ENCODE peak calls at places on chromosomes 5 and 9, in five cellular contexts. S is H1, B is H9, O is neuronal stem cell, Y is mesenchymal stem cell. C is an unnamed sample. For H3K79me1, the result is how much of the 10 kb centered on the place peaks cover.

GRCh38 chr9:68955281-68955680 is 58.6 kb downstream of the PRKACG start:
- DNase-seq in S (no peak), B (no peak), Y (peak), O (no peak), C (no peak)

GRCh38 chr5:73135429-73136276 is 15.3 kb downstream of the TMEM171 start:
- DNase-seq in S (no peak), B (peak), Y (peak), O (no peak), C (peak)

GRCh38 chr5:57383093-57383861 is 99.3 kb downstream of the ACTBL2 start:
- DNase-seq in Y (peak), O (no peak), B (no peak), S (no peak), C (peak)

GRCh38 chr9:92773810-92774209 is 9.2 kb upstream of the BICD2 start:
- DNase-seq in Y (no peak), O (no peak), B (no peak), S (no peak), C (no peak)

GRCh38 chr5:20536339-20536738 is 548.3 kb upstream of the CDH18 start:
- DNase-seq in S (no peak), B (no peak), Y (no peak), O (no peak), C (no peak)

GRCh38 chr5:59757442-59757841 is 136.1 kb downstream of the PDE4D start:
- DNase-seq in S (no peak), O (no peak), Y (peak), B (no peak), C (peak)

GRCh38 chr5:136730426-136730825 is 365.1 kb upstream of the TRPC7 start:
- DNase-seq in S (no peak), O (no peak), Y (no peak), B (no peak), C (peak)

GRCh38 chr5:122408592-122409219 is 96.7 kb downstream of the SNCAIP start:
- DNase-seq in B (no peak), S (no peak), Y (no peak), O (no peak), C (no peak)

GRCh38 chr9:2966846-2967372 is 123.0 kb upstream of the PUM3 start:
- DNase-seq in Y (no peak), S (no peak), B (no peak), O (no peak), C (no peak)

GRCh38 chr9:69817202-69817601 is 3.4 kb upstream of the CFAP95 start:
- DNase-seq in S (no peak), Y (no peak), O (no peak), B (no peak), C (no peak)

GRCh38 chr5:160287378-160288051 is 24.8 kb downstream of the CCNJL start:
- DNase-seq in O (peak), S (peak), B (peak), Y (peak), C (no peak)

GRCh38 chr5:68088302-68088701 is 127.3 kb upstream of the PIK3R1 start:
- DNase-seq in O (no peak), B (no peak), S (no peak), Y (peak), C (no peak)

GRCh38 chr5:172802585-172803176 is 31.4 kb upstream of the ERGIC1 start:
- DNase-seq in S (no peak), B (no peak), O (no peak), Y (peak), C (no peak)

GRCh38 chr5:143850050-143850713 is 38.2 kb downstream of the HMHB1 start:
- DNase-seq in Y (no peak), O (no peak), B (no peak), S (no peak), C (no peak)

GRCh38 chr9:76086521-76086920 is 196.0 kb downstream of the PCSK5 start:
- DNase-seq in Y (no peak), S (no peak), O (no peak), B (no peak), C (no peak)

GRCh38 chr5:173010021-173010420 is 26.4 kb downstream of the ATP6V0E1 start:
- DNase-seq in O (no peak), S (no peak), B (no peak), Y (peak), C (no peak)

GRCh38 chr9:1718836-1719235 is 296.3 kb upstream of the SMARCA2 start:
- DNase-seq in O (no peak), S (no peak), Y (no peak), B (no peak), C (peak)

GRCh38 chr9:36092509-36093215 is 43.9 kb upstream of the GLIPR2 start:
- DNase-seq in B (no peak), O (no peak), Y (peak), S (no peak), C (no peak)

GRCh38 chr9:129487658-129488483 is 133.0 kb downstream of the C9orf50 start:
- DNase-seq in O (no peak), Y (peak), S (no peak), B (no peak), C (no peak)

GRCh38 chr5:167608708-167609272 is 682.7 kb upstream of the WWC1 start:
- DNase-seq in S (no peak), B (no peak), O (no peak), Y (no peak), C (no peak)

DNA sequence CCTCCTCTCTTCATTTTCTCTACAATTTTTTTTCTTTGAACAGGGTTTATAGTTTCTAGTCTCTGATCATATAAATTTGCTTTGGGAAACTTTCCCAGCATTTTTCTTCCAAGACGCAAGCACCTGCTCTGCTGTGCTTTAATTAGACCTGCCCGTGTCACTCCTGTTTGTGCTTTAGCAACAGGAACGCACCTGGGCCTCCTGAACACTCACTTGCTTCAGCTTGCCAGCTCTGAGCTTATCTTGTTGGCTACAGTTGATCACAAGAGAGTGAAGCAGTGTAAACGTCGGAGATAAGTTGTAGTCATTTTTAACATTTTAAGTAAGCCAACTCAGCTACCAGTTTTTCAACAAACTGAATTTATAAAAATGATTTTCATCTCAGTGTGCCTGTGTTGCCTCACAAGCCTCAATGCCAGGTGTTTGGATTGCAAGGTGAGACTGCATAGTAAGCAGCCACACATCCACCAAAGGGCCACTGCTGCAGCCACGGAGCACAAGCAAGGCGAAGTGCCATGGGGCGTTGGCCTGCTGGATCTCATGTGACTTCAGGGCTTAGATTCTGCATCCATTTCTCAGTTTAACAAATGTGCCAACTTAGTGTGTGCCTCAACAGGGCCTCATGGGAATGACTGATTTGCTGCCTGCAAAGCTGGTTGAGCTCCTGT is 166.9 kb downstream of the TRIO start:
- DNase-seq in B (no peak), Y (no peak), O (no peak), S (no peak), C (no peak)
- H3K79me1 ChIP-seq in B (under half), Y (under half), O (under half), S (under half), C (under half)

DNA sequence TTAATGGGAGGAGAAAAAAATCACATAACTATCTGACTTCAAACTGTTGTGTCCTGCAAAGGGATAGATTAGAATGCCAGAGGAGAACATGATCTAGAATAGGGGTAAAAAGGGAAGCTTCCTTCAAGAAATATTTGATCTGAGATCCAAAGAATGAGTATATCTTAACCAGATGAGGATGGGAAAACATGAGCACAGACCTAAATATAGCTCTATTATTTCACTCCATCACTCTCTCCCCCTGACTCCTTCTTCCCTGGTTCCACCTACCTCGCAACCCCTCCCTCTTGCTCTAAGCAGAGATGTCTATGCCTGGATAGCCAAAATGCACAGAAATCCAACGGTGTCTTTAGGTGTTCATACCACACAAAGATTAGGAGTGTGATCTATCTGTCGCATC is 36.4 kb downstream of the NR4A3 start:
- DNase-seq in S (no peak), B (no peak), Y (no peak), O (no peak), C (no peak)
- H2BK12ac ChIP-seq in S (no peak), B (no peak), Y (no peak), O (no peak), C (no peak)

GRCh38 chr9:104766025-104766424 is 2.1 kb downstream of the NIPSNAP3B start:
- DNase-seq in S (no peak), B (no peak), Y (no peak), O (no peak), C (no peak)

GRCh38 chr9:104773118-104773517 is 9.2 kb downstream of the NIPSNAP3B start:
- DNase-seq in B (no peak), S (no peak), O (no peak), Y (no peak), C (no peak)

GRCh38 chr9:104767507-104767906 is 3.6 kb downstream of the NIPSNAP3B start:
- DNase-seq in S (no peak), O (no peak), Y (no peak), B (no peak), C (no peak)

GRCh38 chr9:104772707-104773106 is 8.8 kb downstream of the NIPSNAP3B start:
- DNase-seq in O (no peak), S (no peak), B (no peak), Y (no peak), C (no peak)

DNA sequence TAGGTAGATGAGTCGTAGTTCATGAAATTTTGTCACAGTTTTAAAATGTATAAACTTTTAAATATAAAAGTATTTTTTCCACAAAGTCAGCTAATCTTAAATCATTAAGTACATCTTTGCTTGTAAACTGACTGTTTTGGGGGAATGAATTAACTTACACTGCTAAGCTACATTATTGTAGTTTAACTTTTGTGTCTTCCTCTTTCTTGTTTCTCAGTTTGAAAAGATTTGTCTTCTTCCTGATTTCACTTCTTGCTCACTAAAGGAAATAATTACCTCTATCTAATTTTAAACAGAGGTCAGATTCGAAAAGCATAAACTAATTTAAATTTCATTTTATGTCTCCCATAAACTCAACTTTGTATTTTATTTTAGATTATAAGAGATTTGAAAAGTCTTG is 5.7 kb downstream of the NIPSNAP3B start:
- DNase-seq in Y (no peak), S (no peak), O (no peak), B (no peak), C (no peak)
- H3K27ac ChIP-seq in Y (no peak), S (no peak), O (no peak), B (no peak), C (no peak)

GRCh38 chr9:37946041-37946440 is 42.1 kb upstream of the SLC25A51 start:
- DNase-seq in B (no peak), Y (no peak), O (no peak), S (no peak), C (no peak)

GRCh38 chr9:37944266-37944650 is 40.3 kb upstream of the SLC25A51 start:
- DNase-seq in Y (no peak), O (no peak), B (no peak), S (no peak), C (no peak)

GRCh38 chr9:37946971-37947370 is 43.0 kb upstream of the SLC25A51 start:
- DNase-seq in B (no peak), S (no peak), Y (no peak), O (no peak), C (peak)

GRCh38 chr9:37943329-37944265 is 39.7 kb upstream of the SLC25A51 start:
- DNase-seq in B (no peak), Y (peak), O (no peak), S (no peak), C (peak)

GRCh38 chr9:37944671-37945481 is 40.9 kb upstream of the SLC25A51 start:
- DNase-seq in Y (no peak), S (peak), B (peak), O (peak), C (peak)
- H3K79me1 ChIP-seq in Y (under half), S (under half), B (under half), O (under half), C (under half)

DNA sequence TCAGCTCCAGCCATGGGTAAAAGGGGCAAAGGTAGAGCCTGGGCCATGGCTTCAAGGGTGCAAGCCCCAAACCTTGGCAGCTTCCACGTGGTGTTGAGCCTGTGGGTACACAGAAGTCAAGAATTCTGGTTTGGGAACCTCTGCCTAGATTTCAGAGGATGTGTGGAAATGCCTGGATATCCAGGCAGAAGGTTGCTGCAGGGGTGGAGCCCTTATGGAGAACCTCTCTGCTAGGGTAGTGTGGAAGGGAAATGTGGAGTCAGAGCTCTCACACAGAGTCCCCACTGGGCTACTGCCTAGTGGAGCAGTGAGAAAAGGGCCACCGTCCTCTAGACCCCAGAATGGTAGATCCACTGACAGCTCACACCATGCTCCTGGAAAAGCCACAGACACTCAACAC is 117.1 kb downstream of the NREP start:
- DNase-seq in S (no peak), B (no peak), O (no peak), Y (no peak), C (no peak)
- H2BK12ac ChIP-seq in S (no peak), B (no peak), O (no peak), Y (peak), C (no peak)

DNA sequence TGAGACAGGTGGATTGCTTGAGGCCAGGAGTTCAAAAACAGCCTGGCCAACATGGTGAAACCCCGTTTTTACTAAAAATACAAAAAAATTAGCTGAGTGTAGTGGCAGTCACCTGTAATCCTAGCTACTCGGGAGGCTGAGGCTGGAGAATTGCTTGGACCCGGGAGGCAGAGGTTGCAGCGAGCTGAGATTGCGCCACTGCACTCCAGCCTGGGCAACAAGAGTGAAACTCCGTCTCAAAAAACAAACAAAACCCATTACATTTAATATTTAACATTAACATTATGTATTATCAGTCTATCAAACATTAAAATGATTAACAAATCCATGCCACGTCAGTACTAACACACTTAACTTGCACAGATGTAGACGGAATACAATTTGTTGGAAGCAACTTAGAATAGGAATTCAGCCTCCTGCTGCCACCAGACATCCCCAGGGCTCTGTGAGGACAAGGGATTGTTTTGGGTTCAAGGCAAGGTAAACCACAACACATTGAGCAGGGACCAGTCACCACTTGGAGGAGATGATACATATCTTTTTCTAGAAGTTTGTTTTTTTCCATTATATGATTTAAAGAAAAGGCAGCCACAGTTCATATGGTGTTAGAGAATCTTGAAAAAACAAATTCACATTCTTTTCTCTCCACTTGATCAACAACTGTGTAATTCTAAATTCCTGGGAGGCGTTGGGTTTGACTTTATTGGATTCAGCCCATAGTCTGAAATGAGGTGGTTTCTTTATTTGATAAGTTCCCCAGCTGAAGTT is 104.1 kb upstream of the BASP1 start:
- DNase-seq in B (no peak), S (no peak), O (no peak), Y (peak), C (no peak)
- H3K27ac ChIP-seq in B (no peak), S (no peak), O (no peak), Y (peak), C (no peak)

GRCh38 chr9:136939996-136940525 is 4.5 kb downstream of the FBXW5 start:
- DNase-seq in Y (no peak), B (no peak), O (no peak), S (no peak), C (no peak)
- H3K79me1 ChIP-seq in Y (under half), B (under half), O (under half), S (under half), C (under half)